ENCODE peak calls at places on chromosomes 16 and 17, in four cellular contexts. A, F, P and H are unnamed samples.

GRCh38 chr17:61766520-61766919 is 96.8 kb downstream of the BRIP1 start:
- DNase-seq in A (no peak), F (no peak), P (no peak), H (no peak)

GRCh38 chr16:73082608-73083007 is 34.7 kb upstream of the ZFHX3 start:
- DNase-seq in A (no peak), F (no peak), P (no peak), H (no peak)

GRCh38 chr16:18958621-18959578 is 24.8 kb upstream of the TMC7 start:
- DNase-seq in A (no peak), F (no peak), P (no peak), H (no peak)

GRCh38 chr17:35084987-35085386 is 21.5 kb upstream of the RFFL start:
- DNase-seq in A (no peak), F (no peak), P (no peak), H (no peak)

GRCh38 chr17:65920996-65921395 is 270.9 kb downstream of the CEP112 start:
- DNase-seq in A (no peak), F (no peak), P (no peak), H (no peak)

GRCh38 chr17:79991140-79991923 is 44.3 kb downstream of the TBC1D16 start:
- DNase-seq in A (peak; percentile 86), F (peak; percentile 72), P (no peak), H (peak; percentile 78)

GRCh38 chr16:27177031-27177774 is 26.1 kb upstream of the KDM8 start:
- DNase-seq in A (no peak), F (no peak), P (no peak), H (no peak)

GRCh38 chr17:2056221-2057129 is 1.6 kb downstream of the HIC1 start:
- DNase-seq in A (no peak), F (no peak), P (no peak), H (no peak)

GRCh38 chr17:55763856-55764255 is 13.0 kb downstream of the PCTP start:
- DNase-seq in A (no peak), F (no peak), P (no peak), H (peak; percentile 67)

GRCh38 chr16:48128769-48129168 is 27.0 kb downstream of the ABCC12 start:
- DNase-seq in A (no peak), F (no peak), P (no peak), H (no peak)

GRCh38 chr17:8226536-8227237 is 16.3 kb upstream of the AURKB start:
- DNase-seq in A (peak; percentile 62), F (no peak), P (peak; percentile 78), H (peak; percentile 55)

GRCh38 chr17:43418441-43419374 is 19.9 kb downstream of the ARL4D start:
- DNase-seq in A (peak; percentile 21), F (no peak), P (no peak), H (peak; percentile 22)

GRCh38 chr16:56609463-56609921 is 1.1 kb downstream of the MT2A start:
- DNase-seq in A (peak; percentile 51), F (peak; percentile 57), P (peak; percentile 87), H (peak; percentile 95)

GRCh38 chr16:12239953-12240485 is 263.5 kb downstream of the SNX29 start:
- DNase-seq in A (no peak), F (no peak), P (no peak), H (no peak)

GRCh38 chr16:81740163-81740562 is 38.9 kb upstream of the PLCG2 start:
- DNase-seq in A (peak; percentile 48), F (no peak), P (peak; percentile 68), H (peak; percentile 54)
- TF ChIP-seq SPI1 in A (no peak), F (no peak), P (no peak), H (no peak)

DNA sequence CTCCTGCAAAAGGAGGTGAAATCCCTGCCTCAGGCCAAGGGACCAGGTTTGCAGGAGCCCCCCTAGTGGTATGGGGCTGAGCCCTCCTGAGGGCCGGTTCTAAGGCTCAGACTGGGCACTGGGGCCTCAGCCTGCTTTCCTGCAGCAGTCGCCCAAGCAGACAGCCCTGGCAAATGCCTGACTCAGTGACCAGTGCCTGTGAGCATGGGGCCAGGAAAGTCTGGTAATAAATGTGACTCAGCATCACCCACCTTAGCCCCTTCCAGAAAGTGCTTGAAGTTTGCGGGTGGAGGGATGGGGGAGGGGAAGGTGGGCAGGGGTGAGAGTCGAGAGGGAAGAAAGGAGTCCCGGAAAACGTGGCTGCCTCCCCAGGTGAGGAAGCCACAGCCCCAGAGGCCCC is 2.1 kb downstream of the MC1R start:
- DNase-seq in A (no peak), F (no peak), P (no peak), H (no peak)
- TF ChIP-seq SPI1 in A (no peak), F (no peak), P (no peak), H (no peak)

GRCh38 chr17:51720439-51720838 is 438.1 kb downstream of the CA10 start:
- DNase-seq in A (no peak), F (no peak), P (no peak), H (no peak)
- TF ChIP-seq SPI1 in A (no peak), F (no peak), P (no peak), H (no peak)

GRCh38 chr17:68987966-68988365 is 32.8 kb upstream of the ABCA8 start:
- DNase-seq in A (no peak), F (no peak), P (no peak), H (no peak)

GRCh38 chr17:68993112-68993511 is 37.9 kb upstream of the ABCA8 start:
- DNase-seq in A (no peak), F (no peak), P (no peak), H (no peak)
- TF ChIP-seq SPI1 in A (no peak), F (no peak), P (no peak), H (no peak)

GRCh38 chr17:70563301-70563820 is 394.0 kb downstream of the KCNJ2 start:
- DNase-seq in A (no peak), F (no peak), P (no peak), H (no peak)

GRCh38 chr17:70562137-70562536 is 392.8 kb downstream of the KCNJ2 start:
- DNase-seq in A (no peak), F (no peak), P (no peak), H (no peak)

GRCh38 chr17:70555723-70556122 is 386.4 kb downstream of the KCNJ2 start:
- DNase-seq in A (no peak), F (no peak), P (no peak), H (no peak)

GRCh38 chr17:70560471-70560870 is 391.1 kb downstream of the KCNJ2 start:
- DNase-seq in A (no peak), F (no peak), P (no peak), H (no peak)

GRCh38 chr17:70558821-70559220 is 389.5 kb downstream of the KCNJ2 start:
- DNase-seq in A (no peak), F (no peak), P (no peak), H (peak; percentile 3)
- TF ChIP-seq SPI1 in A (no peak), F (no peak), P (no peak), H (peak; percentile 12)

GRCh38 chr16:4309833-4310266 is 6.0 kb upstream of the GLIS2 start:
- DNase-seq in A (no peak), F (no peak), P (no peak), H (no peak)
- TF ChIP-seq SPI1 in A (no peak), F (no peak), P (no peak), H (no peak)

GRCh38 chr17:67675481-67675880 is 42.3 kb upstream of the NOL11 start:
- DNase-seq in A (no peak), F (no peak), P (no peak), H (no peak)

GRCh38 chr17:67673006-67673405 is 44.7 kb upstream of the NOL11 start:
- DNase-seq in A (no peak), F (no peak), P (no peak), H (no peak)

GRCh38 chr17:67666710-67667109 is 51.0 kb upstream of the NOL11 start:
- DNase-seq in A (no peak), F (no peak), P (no peak), H (no peak)

GRCh38 chr17:67672592-67672991 is 45.1 kb upstream of the NOL11 start:
- DNase-seq in A (no peak), F (no peak), P (no peak), H (no peak)

DNA sequence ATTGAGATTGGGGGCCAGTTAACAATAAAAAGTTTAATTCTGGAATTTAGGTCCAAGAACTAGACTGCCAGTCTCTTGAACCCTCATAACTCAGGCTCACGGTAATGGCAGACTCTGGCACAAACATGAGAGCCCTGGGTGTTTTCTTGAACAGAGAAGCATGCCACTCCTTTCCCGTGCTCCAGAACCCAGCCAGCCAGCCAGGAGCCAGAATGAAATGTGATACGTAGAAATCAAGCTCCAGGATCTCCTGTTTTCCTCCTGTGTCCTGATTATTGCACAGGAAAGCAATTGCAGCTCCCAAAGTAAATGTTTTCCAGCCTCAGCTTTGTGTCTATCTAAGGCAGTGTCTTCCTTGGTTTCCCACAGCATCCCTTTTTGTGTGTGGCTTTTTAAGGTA is 46.2 kb upstream of the NOL11 start:
- DNase-seq in A (no peak), F (no peak), P (no peak), H (no peak)
- TF ChIP-seq SPI1 in A (no peak), F (no peak), P (no peak), H (no peak)

GRCh38 chr17:67379251-67379630 is 2.2 kb downstream of the PITPNC1 start:
- DNase-seq in A (no peak), F (no peak), P (no peak), H (no peak)

GRCh38 chr17:67378444-67379250 is 1.6 kb downstream of the PITPNC1 start:
- DNase-seq in A (peak; percentile 79), F (peak; percentile 66), P (no peak), H (peak; percentile 71)

GRCh38 chr17:67376509-67376891 is 581 bp upstream of the PITPNC1 start:
- DNase-seq in A (no peak), F (no peak), P (no peak), H (no peak)

GRCh38 chr17:67376892-67377726 is at the start of gene PITPNC1:
- DNase-seq in A (peak; percentile 80), F (peak; percentile 76), P (no peak), H (no peak)

GRCh38 chr17:67377727-67378443 is 804 bp downstream of the PITPNC1 start:
- DNase-seq in A (peak; percentile 60), F (peak; percentile 44), P (no peak), H (peak; percentile 69)
- TF ChIP-seq SPI1 in A (no peak), F (no peak), P (no peak), H (no peak)

GRCh38 chr17:44552361-44552760 is 4.9 kb upstream of the FZD2 start:
- DNase-seq in A (no peak), F (no peak), P (no peak), H (no peak)
- TF ChIP-seq SPI1 in A (no peak), F (no peak), P (no peak), H (no peak)